ENCODE peak calls at places on chromosomes 12 and 14, in four cellular contexts. One of them, this sample, is unnamed.

GRCh38 chr12:52198454-52199215 is 6.8 kb upstream of the KRT80 start:
- DNase-seq in AG10803: no peak
- DNase-seq in CD8-positive, alpha-beta T cell: no peak
- DNase-seq in fibroblast of lung: no peak
- DNase-seq in this sample: no peak

GRCh38 chr12:23099604-23100003 is 474.6 kb downstream of the ETNK1 start:
- DNase-seq in AG10803: no peak
- DNase-seq in CD8-positive, alpha-beta T cell: no peak
- DNase-seq in fibroblast of lung: no peak
- DNase-seq in this sample: no peak

GRCh38 chr14:26765768-26766550 is 168.1 kb upstream of the NOVA1 start:
- DNase-seq in AG10803: peak; percentile 86
- DNase-seq in CD8-positive, alpha-beta T cell: no peak
- DNase-seq in fibroblast of lung: peak; percentile 99
- DNase-seq in this sample: peak; percentile 81

GRCh38 chr12:12749433-12749832 is 32.3 kb downstream of the CDKN1B start:
- DNase-seq in AG10803: peak; percentile 69
- DNase-seq in CD8-positive, alpha-beta T cell: no peak
- DNase-seq in fibroblast of lung: no peak
- DNase-seq in this sample: peak; percentile 84

GRCh38 chr12:713281-713875 is 39.0 kb upstream of the WNK1 start:
- DNase-seq in AG10803: peak; percentile 3
- DNase-seq in CD8-positive, alpha-beta T cell: no peak
- DNase-seq in fibroblast of lung: no peak
- DNase-seq in this sample: no peak

GRCh38 chr12:28172434-28173030 is 17.7 kb upstream of the CCDC91 start:
- DNase-seq in AG10803: peak; percentile 71
- DNase-seq in CD8-positive, alpha-beta T cell: no peak
- DNase-seq in fibroblast of lung: peak; percentile 70
- DNase-seq in this sample: peak; percentile 53

GRCh38 chr14:77122555-77123125 is 19.0 kb downstream of the ZDHHC22 start:
- DNase-seq in AG10803: no peak
- DNase-seq in CD8-positive, alpha-beta T cell: no peak
- DNase-seq in fibroblast of lung: no peak
- DNase-seq in this sample: no peak

GRCh38 chr12:132346496-132347470 is 17.4 kb upstream of the GALNT9 start:
- DNase-seq in AG10803: no peak
- DNase-seq in CD8-positive, alpha-beta T cell: no peak
- DNase-seq in fibroblast of lung: no peak
- DNase-seq in this sample: no peak

GRCh38 chr12:117231750-117232149 is 41.5 kb upstream of the FBXO21 start:
- DNase-seq in AG10803: no peak
- DNase-seq in CD8-positive, alpha-beta T cell: no peak
- DNase-seq in fibroblast of lung: no peak
- DNase-seq in this sample: no peak

GRCh38 chr14:33839193-33840076 is 111.4 kb downstream of the EGLN3 start:
- DNase-seq in AG10803: peak; percentile 43
- DNase-seq in CD8-positive, alpha-beta T cell: peak; percentile 53
- DNase-seq in fibroblast of lung: peak; percentile 61
- DNase-seq in this sample: peak; percentile 53

GRCh38 chr12:662541-663292 is 528 bp downstream of the NINJ2 start:
- DNase-seq in AG10803: peak; percentile 13
- DNase-seq in CD8-positive, alpha-beta T cell: no peak
- DNase-seq in fibroblast of lung: no peak
- DNase-seq in this sample: peak; percentile 19

GRCh38 chr14:20609215-20610001 is 18.2 kb upstream of the RNASE12 start:
- DNase-seq in AG10803: peak; percentile 83
- DNase-seq in CD8-positive, alpha-beta T cell: peak; percentile 61
- DNase-seq in fibroblast of lung: peak; percentile 89
- DNase-seq in this sample: peak; percentile 90

GRCh38 chr12:15931590-15932053 is 20.5 kb downstream of the DERA start:
- DNase-seq in AG10803: peak; percentile 18
- DNase-seq in CD8-positive, alpha-beta T cell: no peak
- DNase-seq in fibroblast of lung: no peak
- DNase-seq in this sample: no peak

GRCh38 chr14:101336203-101336602 is 225.1 kb upstream of the DIO3 start:
- DNase-seq in AG10803: no peak
- DNase-seq in CD8-positive, alpha-beta T cell: no peak
- DNase-seq in fibroblast of lung: no peak
- DNase-seq in this sample: no peak

GRCh38 chr12:5560242-5560641 is 128.3 kb downstream of the NTF3 start:
- DNase-seq in AG10803: no peak
- DNase-seq in CD8-positive, alpha-beta T cell: no peak
- DNase-seq in fibroblast of lung: no peak
- DNase-seq in this sample: no peak

GRCh38 chr14:98466807-98467206 is 805.2 kb downstream of the BCL11B start:
- DNase-seq in AG10803: peak; percentile 53
- DNase-seq in CD8-positive, alpha-beta T cell: no peak
- DNase-seq in fibroblast of lung: no peak
- DNase-seq in this sample: no peak

GRCh38 chr14:21090194-21090939 is 8.1 kb downstream of the ZNF219 start:
- DNase-seq in AG10803: no peak
- DNase-seq in CD8-positive, alpha-beta T cell: peak; percentile 50
- DNase-seq in fibroblast of lung: no peak
- DNase-seq in this sample: no peak

GRCh38 chr12:24049101-24049500 is 99.6 kb upstream of the SOX5 start:
- DNase-seq in AG10803: no peak
- DNase-seq in CD8-positive, alpha-beta T cell: no peak
- DNase-seq in fibroblast of lung: no peak
- DNase-seq in this sample: no peak

GRCh38 chr12:28268830-28269229 is 78.6 kb downstream of the CCDC91 start:
- DNase-seq in AG10803: no peak
- DNase-seq in CD8-positive, alpha-beta T cell: no peak
- DNase-seq in fibroblast of lung: no peak
- DNase-seq in this sample: no peak

GRCh38 chr12:78194448-78194847 is 363.8 kb downstream of the NAV3 start:
- DNase-seq in AG10803: peak; percentile 98
- DNase-seq in CD8-positive, alpha-beta T cell: no peak
- DNase-seq in fibroblast of lung: peak; percentile 93
- DNase-seq in this sample: peak; percentile 88

GRCh38 chr12:50042693-50043092 is 14.7 kb upstream of the ASIC1 start:
- DNase-seq in AG10803: no peak
- DNase-seq in CD8-positive, alpha-beta T cell: no peak
- DNase-seq in fibroblast of lung: no peak
- DNase-seq in this sample: no peak

GRCh38 chr12:777550-778047 is 25.2 kb downstream of the WNK1 start:
- DNase-seq in AG10803: no peak
- DNase-seq in CD8-positive, alpha-beta T cell: no peak
- DNase-seq in fibroblast of lung: no peak
- DNase-seq in this sample: no peak

GRCh38 chr14:22630066-22630465 is 14.1 kb downstream of the OR6J1 start:
- DNase-seq in AG10803: no peak
- DNase-seq in CD8-positive, alpha-beta T cell: no peak
- DNase-seq in fibroblast of lung: no peak
- DNase-seq in this sample: no peak

GRCh38 chr12:93089805-93090569 is 160.9 kb upstream of the EEA1 start:
- DNase-seq in AG10803: peak; percentile 33
- DNase-seq in CD8-positive, alpha-beta T cell: no peak
- DNase-seq in fibroblast of lung: peak; percentile 96
- DNase-seq in this sample: peak; percentile 91

GRCh38 chr12:89353823-89354629 is 1.7 kb upstream of the DUSP6 start:
- DNase-seq in AG10803: peak; percentile 71
- DNase-seq in CD8-positive, alpha-beta T cell: peak; percentile 59
- DNase-seq in fibroblast of lung: peak; percentile 60
- DNase-seq in this sample: peak; percentile 64

GRCh38 chr12:1845010-1845409 is 24.6 kb downstream of the LRTM2 start:
- DNase-seq in AG10803: no peak
- DNase-seq in CD8-positive, alpha-beta T cell: no peak
- DNase-seq in fibroblast of lung: no peak
- DNase-seq in this sample: no peak

GRCh38 chr12:54328595-54329337 is 3.8 kb downstream of the COPZ1 start:
- DNase-seq in AG10803: no peak
- DNase-seq in CD8-positive, alpha-beta T cell: no peak
- DNase-seq in fibroblast of lung: no peak
- DNase-seq in this sample: no peak

GRCh38 chr12:111085100-111085499 is 164.7 kb upstream of the MYL2 start:
- DNase-seq in AG10803: no peak
- DNase-seq in CD8-positive, alpha-beta T cell: no peak
- DNase-seq in fibroblast of lung: no peak
- DNase-seq in this sample: no peak

GRCh38 chr12:127396720-127397119 is 870.2 kb upstream of the TMEM132C start:
- DNase-seq in AG10803: no peak
- DNase-seq in CD8-positive, alpha-beta T cell: no peak
- DNase-seq in fibroblast of lung: no peak
- DNase-seq in this sample: no peak

GRCh38 chr14:100604709-100605108 is 17.5 kb upstream of the BEGAIN start:
- DNase-seq in AG10803: no peak
- DNase-seq in CD8-positive, alpha-beta T cell: no peak
- DNase-seq in fibroblast of lung: no peak
- DNase-seq in this sample: no peak

GRCh38 chr12:26403601-26404000 is 208.2 kb downstream of the SSPN start:
- DNase-seq in AG10803: no peak
- DNase-seq in CD8-positive, alpha-beta T cell: no peak
- DNase-seq in fibroblast of lung: no peak
- DNase-seq in this sample: no peak

GRCh38 chr12:26406391-26406790 is 211.0 kb downstream of the SSPN start:
- DNase-seq in AG10803: no peak
- DNase-seq in CD8-positive, alpha-beta T cell: no peak
- DNase-seq in fibroblast of lung: no peak
- DNase-seq in this sample: no peak

GRCh38 chr12:26400627-26401026 is 205.3 kb downstream of the SSPN start:
- DNase-seq in AG10803: no peak
- DNase-seq in CD8-positive, alpha-beta T cell: no peak
- DNase-seq in fibroblast of lung: no peak
- DNase-seq in this sample: no peak

GRCh38 chr12:26401874-26402273 is 206.5 kb downstream of the SSPN start:
- DNase-seq in AG10803: no peak
- DNase-seq in CD8-positive, alpha-beta T cell: no peak
- DNase-seq in fibroblast of lung: no peak
- DNase-seq in this sample: no peak

DNA sequence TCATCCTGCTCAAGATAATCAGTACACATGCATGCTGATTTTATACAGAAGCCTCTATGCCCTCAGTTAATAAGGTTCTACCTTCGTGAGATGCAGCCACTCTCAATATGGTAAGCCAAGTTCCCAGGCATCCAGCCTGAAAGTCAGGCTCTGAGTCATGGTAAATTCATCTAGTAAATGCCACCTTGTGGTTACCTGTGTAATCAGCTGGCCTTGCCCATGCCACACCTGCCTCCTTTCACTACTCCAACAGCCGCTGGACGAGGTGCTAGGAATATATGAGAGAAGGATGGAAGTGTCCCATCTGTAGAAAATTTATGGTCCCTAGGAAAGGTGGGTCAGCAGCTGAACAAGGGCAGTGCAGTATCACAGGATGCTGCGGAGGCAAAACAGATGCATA is 207.3 kb downstream of the SSPN start:
- DNase-seq in AG10803: no peak
- DNase-seq in CD8-positive, alpha-beta T cell: no peak
- DNase-seq in fibroblast of lung: no peak
- DNase-seq in this sample: no peak
- TF ChIP-seq CTCF in AG10803: no peak
- TF ChIP-seq CTCF in CD8-positive, alpha-beta T cell: no peak
- TF ChIP-seq CTCF in fibroblast of lung: no peak
- TF ChIP-seq CTCF in this sample: no peak

GRCh38 chr14:74308695-74309094 is 6.0 kb upstream of the ABCD4 start:
- DNase-seq in AG10803: no peak
- DNase-seq in CD8-positive, alpha-beta T cell: no peak
- DNase-seq in fibroblast of lung: no peak
- DNase-seq in this sample: no peak
- TF ChIP-seq CTCF in AG10803: no peak
- TF ChIP-seq CTCF in CD8-positive, alpha-beta T cell: no peak
- TF ChIP-seq CTCF in fibroblast of lung: no peak
- TF ChIP-seq CTCF in this sample: no peak

GRCh38 chr14:69232388-69232787 is 27.6 kb upstream of the GALNT16 start:
- DNase-seq in AG10803: no peak
- DNase-seq in CD8-positive, alpha-beta T cell: no peak
- DNase-seq in fibroblast of lung: no peak
- DNase-seq in this sample: no peak

GRCh38 chr14:69234106-69234505 is 25.9 kb upstream of the GALNT16 start:
- DNase-seq in AG10803: no peak
- DNase-seq in CD8-positive, alpha-beta T cell: no peak
- DNase-seq in fibroblast of lung: no peak
- DNase-seq in this sample: no peak

GRCh38 chr14:69235708-69236107 is 24.2 kb upstream of the GALNT16 start:
- DNase-seq in AG10803: no peak
- DNase-seq in CD8-positive, alpha-beta T cell: no peak
- DNase-seq in fibroblast of lung: no peak
- DNase-seq in this sample: no peak

GRCh38 chr14:69226736-69227135 is 33.2 kb upstream of the GALNT16 start:
- DNase-seq in AG10803: peak; percentile 40
- DNase-seq in CD8-positive, alpha-beta T cell: no peak
- DNase-seq in fibroblast of lung: no peak
- DNase-seq in this sample: peak; percentile 10

DNA sequence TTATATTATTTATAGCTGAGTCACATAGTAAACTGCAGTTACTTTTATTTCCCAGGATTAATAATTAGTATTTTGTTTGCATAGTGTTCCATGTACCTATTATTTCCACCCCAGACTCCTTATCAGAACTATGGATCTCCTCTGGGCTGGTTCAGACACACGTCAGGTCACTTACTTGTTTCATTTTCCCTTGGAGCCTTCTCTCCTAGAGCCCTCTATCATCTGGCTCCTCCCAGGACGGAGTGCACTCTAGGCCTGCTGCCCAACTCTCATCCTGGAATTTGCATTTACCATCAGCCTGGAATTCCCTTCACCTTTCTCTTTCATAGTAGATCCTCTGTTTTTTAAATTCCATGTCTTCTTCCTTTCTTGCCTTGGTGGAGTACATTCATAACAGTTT is 28.5 kb upstream of the GALNT16 start:
- DNase-seq in AG10803: no peak
- DNase-seq in CD8-positive, alpha-beta T cell: no peak
- DNase-seq in fibroblast of lung: no peak
- DNase-seq in this sample: no peak
- TF ChIP-seq CTCF in AG10803: no peak
- TF ChIP-seq CTCF in CD8-positive, alpha-beta T cell: no peak
- TF ChIP-seq CTCF in fibroblast of lung: no peak
- TF ChIP-seq CTCF in this sample: no peak

GRCh38 chr14:104659146-104659545 is 30.3 kb upstream of the INF2 start:
- DNase-seq in AG10803: no peak
- DNase-seq in CD8-positive, alpha-beta T cell: no peak
- DNase-seq in fibroblast of lung: no peak
- DNase-seq in this sample: no peak
- TF ChIP-seq CTCF in AG10803: no peak
- TF ChIP-seq CTCF in CD8-positive, alpha-beta T cell: no peak
- TF ChIP-seq CTCF in fibroblast of lung: no peak
- TF ChIP-seq CTCF in this sample: no peak

GRCh38 chr14:24481622-24482324 is 26.3 kb downstream of the CMA1 start:
- DNase-seq in AG10803: peak; percentile 11
- DNase-seq in CD8-positive, alpha-beta T cell: peak; percentile 26
- DNase-seq in fibroblast of lung: no peak
- DNase-seq in this sample: peak; percentile 7
- TF ChIP-seq CTCF in AG10803: peak; percentile 57
- TF ChIP-seq CTCF in CD8-positive, alpha-beta T cell: no peak
- TF ChIP-seq CTCF in fibroblast of lung: peak; percentile 53
- TF ChIP-seq CTCF in this sample: peak; percentile 67

This sample was measured in fibroblast of villous mesenchyme.